ENCODE peak calls at places on chromosome 17, in six cellular contexts. H is GM12865, A is SJSA1, P is hepatocyte, D is stomach, U is heart left ventricle. Y is an unnamed sample.

GRCh38 chr17:80899402-80900268 is 92.0 kb upstream of the CHMP6 start:
- DNase-seq in U (no peak), A (no peak), P (peak), H (peak), D (peak), Y (no peak)

GRCh38 chr17:31416503-31416923 is 25.0 kb downstream of the RAB11FIP4 start:
- DNase-seq in H (no peak), P (no peak), A (no peak), U (peak), D (no peak), Y (no peak)

GRCh38 chr17:72705905-72706395 is 386.5 kb downstream of the SLC39A11 start:
- DNase-seq in H (peak), U (no peak), D (no peak), P (no peak), A (no peak), Y (no peak)

GRCh38 chr17:77180503-77181330 is 39.9 kb downstream of the SEC14L1 start:
- DNase-seq in D (no peak), U (no peak), P (no peak), A (no peak), H (no peak), Y (no peak)

GRCh38 chr17:4908301-4908700 is 5.4 kb upstream of the CHRNE start:
- DNase-seq in A (no peak), D (no peak), H (no peak), U (no peak), P (no peak), Y (no peak)

GRCh38 chr17:61833536-61834203 is 29.7 kb downstream of the BRIP1 start:
- DNase-seq in H (no peak), A (peak), D (no peak), U (no peak), P (no peak), Y (peak)

GRCh38 chr17:70017941-70018340 is 57.1 kb upstream of the KCNJ16 start:
- DNase-seq in U (no peak), H (no peak), A (no peak), D (no peak), P (no peak), Y (no peak)

GRCh38 chr17:8739104-8739503 is 5.5 kb downstream of the CCDC42 start:
- DNase-seq in D (no peak), A (no peak), H (no peak), U (no peak), P (peak), Y (no peak)

GRCh38 chr17:76188213-76189060 is 47.4 kb upstream of the FOXJ1 start:
- DNase-seq in U (no peak), P (no peak), D (no peak), H (no peak), A (no peak), Y (no peak)

GRCh38 chr17:28317965-28318758 is 838 bp upstream of the TMEM97 start:
- DNase-seq in U (no peak), D (no peak), P (no peak), H (peak), A (no peak), Y (no peak)

GRCh38 chr17:4101127-4101798 is 41.6 kb downstream of the ZZEF1 start:
- DNase-seq in H (peak), P (peak), U (no peak), D (no peak), A (no peak), Y (no peak)

GRCh38 chr17:82828875-82829487 is 10.8 kb downstream of the ZNF750 start:
- DNase-seq in H (no peak), D (no peak), P (no peak), U (no peak), A (no peak), Y (no peak)

GRCh38 chr17:82823004-82823403 is 16.8 kb downstream of the ZNF750 start:
- DNase-seq in H (peak), P (no peak), U (no peak), A (no peak), D (no peak), Y (no peak)

GRCh38 chr17:82826956-82827355 is 12.9 kb downstream of the ZNF750 start:
- DNase-seq in U (no peak), D (no peak), H (no peak), A (no peak), P (no peak), Y (no peak)

GRCh38 chr17:82826211-82826610 is 13.6 kb downstream of the ZNF750 start:
- DNase-seq in A (no peak), H (no peak), U (no peak), P (no peak), D (no peak), Y (no peak)

DNA sequence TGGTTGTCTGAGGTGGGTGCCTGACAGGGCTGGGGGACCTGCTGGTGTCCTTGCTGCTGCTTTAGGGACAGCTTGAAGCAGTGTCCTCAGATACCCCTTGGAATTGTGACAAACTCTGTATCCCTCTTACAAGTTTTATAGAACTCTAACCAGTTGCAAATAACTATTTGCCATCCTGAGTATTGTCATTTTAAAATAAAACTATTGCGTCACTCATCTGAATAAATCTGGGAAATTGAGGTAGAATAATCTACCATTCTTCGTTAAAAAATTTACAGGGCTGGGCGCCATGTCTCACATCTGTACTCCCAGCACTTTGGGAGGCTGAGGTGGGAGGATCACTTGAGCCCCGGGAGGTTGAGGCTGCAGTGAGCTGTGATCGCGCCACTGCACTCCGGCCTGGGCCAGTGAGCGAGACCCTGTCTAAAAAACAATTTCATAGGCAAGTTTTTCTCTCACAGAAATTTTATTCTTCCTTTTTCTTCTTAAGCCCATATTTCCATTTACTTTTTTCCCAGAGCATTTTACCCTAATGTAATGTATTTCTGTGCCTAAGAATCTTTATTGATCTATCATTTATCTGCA is 14.2 kb downstream of the ZNF750 start:
- DNase-seq in U (no peak), P (no peak), D (no peak), A (no peak), H (no peak), Y (no peak)
- H3K4me3 ChIP-seq in U (no peak), P (no peak), D (no peak), A (no peak), H (no peak), Y (no peak)

GRCh38 chr17:22268214-22268911 is 576.0 kb downstream of the KCNJ18 start:
- DNase-seq in P (no peak), A (no peak), H (no peak), U (no peak), D (peak), Y (no peak)

GRCh38 chr17:22268912-22269220 is 576.5 kb downstream of the KCNJ18 start:
- DNase-seq in P (no peak), U (no peak), D (peak), A (no peak), H (no peak), Y (no peak)

GRCh38 chr17:22267019-22267418 is 574.7 kb downstream of the KCNJ18 start:
- DNase-seq in U (no peak), P (no peak), H (no peak), D (no peak), A (no peak), Y (no peak)

GRCh38 chr17:22265807-22266206 is 573.5 kb downstream of the KCNJ18 start:
- DNase-seq in A (no peak), U (no peak), H (no peak), D (peak), P (no peak), Y (no peak)

DNA sequence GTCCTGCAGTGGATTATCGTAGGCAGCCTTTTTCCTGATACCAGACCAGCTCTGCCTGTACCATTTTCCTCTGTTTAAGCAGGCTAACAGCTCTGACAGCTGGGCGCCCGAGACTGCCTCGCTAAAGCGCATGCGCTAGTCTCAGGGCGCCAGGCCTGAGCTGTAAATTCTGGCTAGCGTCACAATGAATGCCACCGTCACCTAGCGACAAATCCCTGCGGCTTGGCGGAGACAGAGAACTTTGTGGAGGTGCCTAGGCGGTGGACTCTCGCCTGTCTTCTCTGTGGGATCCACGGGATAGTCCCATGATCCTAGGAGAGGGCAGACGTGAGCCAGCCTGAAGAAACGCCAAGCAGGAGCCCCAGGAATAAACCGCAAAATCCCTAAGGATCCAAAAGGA is 573.9 kb downstream of the KCNJ18 start:
- DNase-seq in D (peak), A (no peak), H (no peak), U (no peak), P (no peak), Y (no peak)
- H3K4me3 ChIP-seq in D (no peak), A (no peak), H (no peak), U (no peak), P (no peak), Y (no peak)

DNA sequence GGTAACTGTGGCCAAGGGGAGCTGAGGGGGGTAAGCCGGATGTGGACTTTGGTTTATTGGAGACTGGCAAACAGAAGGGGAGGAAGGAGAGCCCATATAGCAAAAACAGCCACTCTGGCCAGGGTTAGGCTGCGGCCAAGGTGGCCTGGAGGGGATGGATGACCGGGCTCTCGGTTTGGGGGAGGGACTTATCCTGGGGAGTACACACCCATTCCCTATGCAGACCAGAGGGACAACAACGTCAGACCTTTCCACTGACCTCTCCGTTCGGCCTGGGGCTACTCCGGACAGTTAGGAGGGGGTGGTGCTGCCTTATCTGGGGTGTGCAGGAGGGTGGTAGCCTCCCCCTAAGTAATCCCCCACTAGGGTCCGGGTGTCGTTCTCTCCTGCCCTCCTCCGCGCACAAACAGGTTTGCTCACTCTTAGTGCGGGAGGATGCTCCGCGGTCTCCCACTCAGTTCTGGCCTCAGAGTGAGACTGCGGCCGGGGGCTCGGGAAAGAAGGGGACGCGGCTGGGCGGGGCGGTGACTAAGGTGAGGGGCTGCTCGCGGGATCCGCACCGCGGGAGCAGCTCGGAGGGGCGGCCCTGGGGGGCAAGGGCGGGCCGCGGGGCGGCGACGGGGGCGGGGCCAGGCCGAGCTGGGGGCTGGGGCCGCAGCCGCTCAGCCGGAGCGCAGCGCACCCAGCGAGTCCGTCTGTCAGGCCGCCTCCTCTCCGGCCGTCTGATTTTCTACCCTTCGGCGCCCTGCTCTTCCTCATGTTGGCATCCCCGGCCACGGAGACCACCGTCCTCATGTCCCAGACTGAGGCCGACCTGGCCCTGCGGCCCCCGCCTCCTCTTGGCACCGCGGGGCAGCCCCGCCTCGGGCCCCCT is at the start of gene WNK4:
- DNase-seq in H (no peak), A (no peak), U (no peak), D (peak), P (peak), Y (no peak)
- H3K4me3 ChIP-seq in H (no peak), A (no peak), U (peak), D (peak), P (peak), Y (peak)

GRCh38 chr17:50421308-50422031 is 4.5 kb upstream of the ACSF2 start:
- DNase-seq in U (no peak), A (peak), P (no peak), D (no peak), H (peak), Y (no peak)
- H3K4me3 ChIP-seq in U (peak), A (peak), P (no peak), D (peak), H (peak), Y (no peak)

GRCh38 chr17:78727057-78727456 is 55.0 kb downstream of the CYTH1 start:
- DNase-seq in D (no peak), H (no peak), P (no peak), A (no peak), U (no peak), Y (no peak)
- H3K4me3 ChIP-seq in D (no peak), H (peak), P (no peak), A (no peak), U (no peak), Y (no peak)

GRCh38 chr17:40563371-40564052 is 1.8 kb downstream of the CCR7 start:
- DNase-seq in A (no peak), U (no peak), H (peak), P (no peak), D (peak), Y (no peak)

GRCh38 chr17:40566027-40566426 is 755 bp upstream of the CCR7 start:
- DNase-seq in D (no peak), U (no peak), P (no peak), H (peak), A (no peak), Y (no peak)

GRCh38 chr17:40562841-40563370 is 2.4 kb downstream of the CCR7 start:
- DNase-seq in D (no peak), P (no peak), A (no peak), H (no peak), U (no peak), Y (no peak)

GRCh38 chr17:40564195-40564882 is 933 bp downstream of the CCR7 start:
- DNase-seq in P (no peak), D (peak), H (peak), A (no peak), U (no peak), Y (no peak)

GRCh38 chr17:40564883-40565744 is at the start of gene CCR7:
- DNase-seq in H (peak), A (no peak), U (no peak), P (no peak), D (peak), Y (no peak)
- H3K4me3 ChIP-seq in H (peak), A (no peak), U (no peak), P (no peak), D (peak), Y (no peak)

GRCh38 chr17:48612854-48613691 is 2.0 kb downstream of the HOXB8 start:
- DNase-seq in D (no peak), H (peak), A (peak), P (peak), U (no peak), Y (no peak)

GRCh38 chr17:48612456-48612853 is 1.6 kb upstream of the HOXB7 start:
- DNase-seq in U (no peak), P (no peak), D (no peak), A (no peak), H (no peak), Y (no peak)

GRCh38 chr17:48610282-48611211 is at the start of gene HOXB7:
- DNase-seq in P (peak), U (peak), H (peak), A (peak), D (peak), Y (no peak)

GRCh38 chr17:48611213-48611612 is 396 bp upstream of the HOXB7 start:
- DNase-seq in U (no peak), A (no peak), H (no peak), D (no peak), P (no peak), Y (no peak)

GRCh38 chr17:48611681-48612455 is 1.1 kb upstream of the HOXB7 start:
- DNase-seq in P (no peak), A (no peak), H (no peak), U (no peak), D (no peak), Y (no peak)
- H3K4me3 ChIP-seq in P (peak), A (no peak), H (peak), U (peak), D (peak), Y (no peak)

Y was measured in astrocyte of the cerebellum.